ENCODE peak calls at places on chromosomes 12 and 14, in nine cellular contexts. L is T47D; M is EL; K is substantia nigra; W is stimulated activated naive CD8-positive, alpha-beta T cell treated with anti-CD3 and anti-CD28 coated beads, Interleukin-15, amount 100 ng/mL, for 72 hours; D is G401; V is stimulated activated CD8-positive, alpha-beta memory T cell treated with anti-CD3 and anti-CD28 coated beads, Interleukin-4, amount 100 ng/mL, for 48 hours; N is GM23248; Z is fibroblast of the conjunctiva. G is an unnamed sample.

GRCh38 chr12:53452159-53453077 is 516 bp downstream of the PCBP2 start:
- DNase-seq in L (peak; percentile 95), D (peak; percentile 83), M (peak; percentile 81), K (peak; percentile 80), Z (peak; percentile 78), N (peak; percentile 92), V (peak; percentile 80), W (peak; percentile 82), G (peak; percentile 88)

GRCh38 chr12:6310771-6311610 is 509 bp downstream of the PLEKHG6 start:
- DNase-seq in L (no peak), Z (no peak), M (no peak), W (no peak), N (no peak), D (no peak), K (no peak), V (no peak), G (no peak)

GRCh38 chr12:110790301-110790700 is 47.6 kb upstream of the PPP1CC start:
- DNase-seq in V (no peak), L (no peak), W (no peak), N (peak; percentile 63), K (no peak), D (no peak), M (no peak), Z (peak; percentile 18), G (no peak)

GRCh38 chr12:4809449-4810218 is 89.4 kb downstream of the GALNT8 start:
- DNase-seq in L (no peak), D (no peak), Z (no peak), K (no peak), V (peak; percentile 64), N (peak; percentile 13), M (no peak), W (peak; percentile 25), G (no peak)

GRCh38 chr14:68621400-68622365 is 171.2 kb downstream of the ZFP36L1 start:
- DNase-seq in K (no peak), Z (peak; percentile 65), M (no peak), W (no peak), L (no peak), N (peak; percentile 83), V (no peak), D (no peak), G (no peak)

GRCh38 chr12:68977909-68978610 is 45.1 kb upstream of the CPM start:
- DNase-seq in Z (no peak), D (no peak), W (no peak), M (no peak), N (no peak), L (no peak), V (no peak), K (peak; percentile 12), G (no peak)

GRCh38 chr12:105331805-105332251 is 1.3 kb downstream of the C12orf75 start:
- DNase-seq in M (peak; percentile 40), D (peak; percentile 3), K (no peak), L (no peak), N (peak; percentile 45), Z (no peak), W (peak; percentile 62), V (peak; percentile 47), G (peak; percentile 18)

GRCh38 chr12:8033153-8034044 is 883 bp downstream of the FOXJ2 start:
- DNase-seq in K (no peak), V (peak; percentile 69), W (peak; percentile 48), L (no peak), M (peak; percentile 69), Z (no peak), D (peak; percentile 73), N (peak; percentile 67), G (peak; percentile 44)

GRCh38 chr12:117679776-117680175 is 289.0 kb downstream of the KSR2 start:
- DNase-seq in Z (no peak), M (peak; percentile 56), D (no peak), L (no peak), V (no peak), W (no peak), K (no peak), N (peak; percentile 70), G (no peak)

GRCh38 chr12:118680361-118680963 is 300.9 kb upstream of the SRRM4 start:
- DNase-seq in N (no peak), W (no peak), D (no peak), K (no peak), V (no peak), Z (no peak), L (no peak), M (peak; percentile 3), G (no peak)

GRCh38 chr12:118206107-118206412 is 70.1 kb downstream of the PEBP1 start:
- DNase-seq in D (no peak), M (no peak), N (no peak), V (no peak), W (no peak), Z (no peak), K (no peak), L (no peak), G (no peak)

GRCh38 chr12:54030889-54031860 is 1.7 kb upstream of the HOXC5 start:
- DNase-seq in L (no peak), D (no peak), N (peak; percentile 95), M (no peak), V (no peak), K (no peak), Z (no peak), W (no peak), G (no peak)

GRCh38 chr12:65895759-65896656 is 71.7 kb downstream of the HMGA2 start:
- DNase-seq in L (no peak), M (peak; percentile 54), K (no peak), Z (no peak), V (no peak), N (no peak), D (no peak), W (no peak), G (no peak)

GRCh38 chr14:56963381-56963780 is 153.1 kb upstream of the OTX2 start:
- DNase-seq in W (no peak), M (no peak), V (no peak), L (no peak), K (no peak), D (peak; percentile 34), Z (no peak), N (no peak), G (no peak)

GRCh38 chr14:51006781-51007211 is 62.5 kb upstream of the PYGL start:
- DNase-seq in M (peak; percentile 91), Z (peak; percentile 81), W (no peak), K (peak; percentile 43), L (no peak), V (no peak), D (peak; percentile 99), N (peak; percentile 95), G (no peak)

GRCh38 chr12:8491848-8492530 is 21.3 kb upstream of the CLEC4D start:
- DNase-seq in V (no peak), Z (no peak), W (no peak), L (no peak), D (no peak), M (no peak), N (no peak), K (no peak), G (no peak)

GRCh38 chr14:53538316-53538851 is 385.3 kb upstream of the DDHD1 start:
- DNase-seq in M (no peak), Z (peak; percentile 43), K (no peak), N (no peak), L (no peak), D (no peak), V (no peak), W (no peak), G (no peak)

GRCh38 chr14:94636744-94637412 is 24.7 kb downstream of the SERPINA3 start:
- DNase-seq in V (no peak), L (peak; percentile 80), D (no peak), Z (no peak), N (peak; percentile 23), M (no peak), K (no peak), W (no peak), G (no peak)